ENCODE peak calls at places on chromosomes 16 and 17, in four cellular contexts. One of them, this sample, is unnamed.

GRCh38 chr17:31309525-31309924 is 4.3 kb downstream of the EVI2B start:
- DNase-seq in PC-9: no peak
- DNase-seq in fibroblast of lung: no peak
- DNase-seq in H1: no peak
- DNase-seq in this sample: no peak

GRCh38 chr17:40312131-40312731 is 3.3 kb downstream of the RARA start:
- DNase-seq in PC-9: peak; percentile 72
- DNase-seq in fibroblast of lung: no peak
- DNase-seq in H1: no peak
- DNase-seq in this sample: no peak

GRCh38 chr16:2009791-2010510 is at the start of gene ZNF598:
- DNase-seq in PC-9: peak; percentile 52
- DNase-seq in fibroblast of lung: peak; percentile 85
- DNase-seq in H1: no peak
- DNase-seq in this sample: peak; percentile 79

GRCh38 chr17:64765191-64765889 is 103.2 kb upstream of the SMURF2 start:
- DNase-seq in PC-9: peak; percentile 71
- DNase-seq in fibroblast of lung: no peak
- DNase-seq in H1: no peak
- DNase-seq in this sample: no peak

GRCh38 chr17:17351901-17352781 is 49.0 kb downstream of the NT5M start:
- DNase-seq in PC-9: no peak
- DNase-seq in fibroblast of lung: peak; percentile 61
- DNase-seq in H1: no peak
- DNase-seq in this sample: no peak

GRCh38 chr17:1050246-1050995 is 53.5 kb downstream of the TIMM22 start:
- DNase-seq in PC-9: no peak
- DNase-seq in fibroblast of lung: no peak
- DNase-seq in H1: no peak
- DNase-seq in this sample: no peak

GRCh38 chr16:28903344-28904042 is 21.5 kb downstream of the RABEP2 start:
- DNase-seq in PC-9: no peak
- DNase-seq in fibroblast of lung: no peak
- DNase-seq in H1: no peak
- DNase-seq in this sample: no peak

GRCh38 chr17:81870155-81870977 is 771 bp downstream of the ARHGDIA start:
- DNase-seq in PC-9: no peak
- DNase-seq in fibroblast of lung: peak; percentile 66
- DNase-seq in H1: no peak
- DNase-seq in this sample: peak; percentile 62

GRCh38 chr16:10995555-10995954 is 51.2 kb downstream of the CLEC16A start:
- DNase-seq in PC-9: no peak
- DNase-seq in fibroblast of lung: no peak
- DNase-seq in H1: no peak
- DNase-seq in this sample: no peak

GRCh38 chr16:9102943-9103342 is 11.5 kb downstream of the HAPSTR1 start:
- DNase-seq in PC-9: no peak
- DNase-seq in fibroblast of lung: no peak
- DNase-seq in H1: no peak
- DNase-seq in this sample: no peak
- H3K4me1 ChIP-seq in PC-9: peaks cover 56% of the 10 kb centered on the region
- H3K4me1 ChIP-seq in fibroblast of lung: peaks cover 27% of the 10 kb centered on the region
- H3K4me1 ChIP-seq in H1: peaks cover 5% of the 10 kb centered on the region
- H3K4me1 ChIP-seq in this sample: peaks cover 41% of the 10 kb centered on the region

GRCh38 chr17:48990882-48991357 is 6.3 kb upstream of the IGF2BP1 start:
- DNase-seq in PC-9: no peak
- DNase-seq in fibroblast of lung: no peak
- DNase-seq in H1: no peak
- DNase-seq in this sample: no peak
- H3K4me2 ChIP-seq in PC-9: no peak overlapping the region
- H3K4me2 ChIP-seq in fibroblast of lung: no peak overlapping the region
- H3K4me2 ChIP-seq in H1: peak overlapping the region; percentile 19
- H3K4me2 ChIP-seq in this sample: no peak overlapping the region

DNA sequence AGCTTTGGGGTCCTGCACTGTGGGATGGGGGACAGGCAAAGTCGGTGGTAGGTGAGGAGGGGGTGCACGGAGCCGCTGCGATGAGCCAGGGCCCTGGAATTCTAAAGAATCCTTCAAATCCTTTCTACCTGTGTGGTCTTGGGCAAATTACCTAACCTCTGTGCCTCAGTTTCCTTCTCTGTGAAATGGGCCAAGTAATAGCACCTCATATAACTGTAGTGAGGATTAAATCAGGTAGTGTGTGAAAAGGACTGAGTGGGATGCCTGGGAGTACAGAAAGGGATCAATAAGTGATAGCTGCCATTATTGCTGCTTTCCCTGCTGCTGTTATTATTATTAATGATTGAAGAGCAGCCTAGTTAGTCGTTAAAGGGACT is 929 bp downstream of the SCNN1G start:
- DNase-seq in PC-9: no peak
- DNase-seq in fibroblast of lung: no peak
- DNase-seq in H1: no peak
- DNase-seq in this sample: no peak
- TF ChIP-seq EZH2 in PC-9: no peak
- TF ChIP-seq EZH2 in fibroblast of lung: no peak
- TF ChIP-seq EZH2 in H1: peak; percentile 16
- TF ChIP-seq EZH2 in this sample: no peak

GRCh38 chr17:50015146-50015545 is 20.1 kb upstream of the DLX3 start:
- DNase-seq in PC-9: no peak
- DNase-seq in fibroblast of lung: no peak
- DNase-seq in H1: no peak
- DNase-seq in this sample: no peak
- H3K4me1 ChIP-seq in PC-9: no peaks in the 10 kb centered on the region
- H3K4me1 ChIP-seq in fibroblast of lung: no peaks in the 10 kb centered on the region
- H3K4me1 ChIP-seq in H1: no peaks in the 10 kb centered on the region
- H3K4me1 ChIP-seq in this sample: no peaks in the 10 kb centered on the region

GRCh38 chr17:36153887-36154576 is 22.4 kb downstream of the TBC1D3B start:
- DNase-seq in PC-9: no peak
- DNase-seq in fibroblast of lung: no peak
- DNase-seq in H1: no peak
- DNase-seq in this sample: no peak
- H3K4me2 ChIP-seq in PC-9: no peak overlapping the region
- H3K4me2 ChIP-seq in fibroblast of lung: no peak overlapping the region
- H3K4me2 ChIP-seq in H1: no peak overlapping the region
- H3K4me2 ChIP-seq in this sample: no peak overlapping the region

GRCh38 chr17:13734880-13735279 is 133.2 kb upstream of the HS3ST3A1 start:
- DNase-seq in PC-9: no peak
- DNase-seq in fibroblast of lung: no peak
- DNase-seq in H1: no peak
- DNase-seq in this sample: no peak
- TF ChIP-seq EZH2 in PC-9: no peak
- TF ChIP-seq EZH2 in fibroblast of lung: no peak
- TF ChIP-seq EZH2 in H1: no peak
- TF ChIP-seq EZH2 in this sample: no peak

DNA sequence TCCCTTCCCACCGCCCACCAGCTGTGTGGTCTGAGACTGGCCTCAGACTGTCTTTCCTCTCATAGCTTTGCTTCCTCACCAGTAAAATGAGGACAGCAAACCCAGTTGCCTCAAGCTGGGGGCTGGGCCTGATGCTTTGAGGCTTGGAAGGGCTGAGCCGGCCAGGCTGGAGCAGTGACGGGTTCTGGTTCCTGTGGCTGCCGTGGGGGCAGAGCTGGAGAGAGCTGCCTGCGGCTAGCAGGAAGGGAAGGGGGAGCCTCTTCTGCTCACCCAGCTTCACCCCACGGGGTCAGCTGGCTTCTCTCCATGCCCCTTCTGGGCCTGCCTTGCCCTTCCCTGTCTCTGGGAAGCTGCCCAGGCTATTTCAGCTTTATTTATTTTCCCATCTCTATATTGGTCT is 23.8 kb downstream of the LASP1 start:
- DNase-seq in PC-9: no peak
- DNase-seq in fibroblast of lung: peak; percentile 62
- DNase-seq in H1: no peak
- DNase-seq in this sample: no peak
- H3K4me1 ChIP-seq in PC-9: peaks cover 45% of the 10 kb centered on the region
- H3K4me1 ChIP-seq in fibroblast of lung: peaks cover 31% of the 10 kb centered on the region
- H3K4me1 ChIP-seq in H1: peaks cover 5% of the 10 kb centered on the region
- H3K4me1 ChIP-seq in this sample: peaks cover 35% of the 10 kb centered on the region

GRCh38 chr17:35763767-35764122 is 3.1 kb downstream of the C17orf50 start:
- DNase-seq in PC-9: no peak
- DNase-seq in fibroblast of lung: no peak
- DNase-seq in H1: no peak
- DNase-seq in this sample: no peak

GRCh38 chr17:35766489-35766877 is 5.8 kb downstream of the C17orf50 start:
- DNase-seq in PC-9: no peak
- DNase-seq in fibroblast of lung: no peak
- DNase-seq in H1: no peak
- DNase-seq in this sample: no peak

GRCh38 chr17:35765731-35766488 is 5.2 kb downstream of the C17orf50 start:
- DNase-seq in PC-9: no peak
- DNase-seq in fibroblast of lung: no peak
- DNase-seq in H1: no peak
- DNase-seq in this sample: no peak

GRCh38 chr17:35765086-35765710 is 4.5 kb downstream of the C17orf50 start:
- DNase-seq in PC-9: no peak
- DNase-seq in fibroblast of lung: no peak
- DNase-seq in H1: no peak
- DNase-seq in this sample: no peak

GRCh38 chr17:35764123-35764991 is 3.7 kb downstream of the C17orf50 start:
- DNase-seq in PC-9: peak; percentile 73
- DNase-seq in fibroblast of lung: peak; percentile 75
- DNase-seq in H1: peak; percentile 90
- DNase-seq in this sample: peak; percentile 90
- H3K4me2 ChIP-seq in PC-9: peak overlapping the region; percentile 80
- H3K4me2 ChIP-seq in fibroblast of lung: peak overlapping the region; percentile 71
- H3K4me2 ChIP-seq in H1: peak overlapping the region; percentile 3
- H3K4me2 ChIP-seq in this sample: peak overlapping the region; percentile 100

This sample was measured in DND-41.